ENCODE peak calls at places on chromosomes 12 and 14, in seven cellular contexts. B is ovary, C is endothelial cell of umbilical vein, K is bronchial epithelial cell, O is left colon, H is Peyer's patch, P is activated T-helper 1 cell treated with Interleukin-2 at 50 U/mL for 16 hours. M is an unnamed sample.

GRCh38 chr12:131171029-131171428 is 217.3 kb downstream of the ADGRD1 start:
- DNase-seq in B (no peak), P (no peak), O (no peak), K (peak), H (no peak), C (no peak), M (no peak)

GRCh38 chr14:20387577-20387976 is 25.7 kb downstream of the TEP1 start:
- DNase-seq in C (no peak), H (no peak), K (no peak), O (no peak), B (no peak), P (no peak), M (no peak)

GRCh38 chr12:82411561-82412230 is 53.4 kb downstream of the METTL25 start:
- DNase-seq in O (no peak), K (peak), C (no peak), H (no peak), B (no peak), P (no peak), M (no peak)

GRCh38 chr12:106081606-106082005 is 57.1 kb downstream of the NUAK1 start:
- DNase-seq in H (no peak), B (no peak), K (no peak), O (no peak), C (no peak), P (no peak), M (no peak)

GRCh38 chr14:29311983-29312382 is 545.4 kb downstream of the FOXG1 start:
- DNase-seq in K (peak), C (no peak), H (no peak), B (no peak), P (no peak), O (no peak), M (no peak)

GRCh38 chr14:35378638-35379568 is 25.6 kb downstream of the NFKBIA start:
- DNase-seq in K (no peak), H (no peak), B (no peak), P (no peak), O (peak), C (no peak), M (no peak)

GRCh38 chr12:46494424-46494823 is 121.9 kb upstream of the SLC38A2 start:
- DNase-seq in P (no peak), C (peak), O (no peak), K (peak), B (no peak), H (no peak), M (no peak)

GRCh38 chr14:77158175-77158908 is 16.8 kb upstream of the ZDHHC22 start:
- DNase-seq in P (no peak), K (peak), C (peak), H (no peak), B (no peak), O (no peak), M (peak)

GRCh38 chr12:59695379-59695778 is 99.5 kb downstream of the SLC16A7 start:
- DNase-seq in P (no peak), C (no peak), H (no peak), B (no peak), O (no peak), K (peak), M (no peak)

GRCh38 chr14:36975834-36976233 is 196.6 kb downstream of the SLC25A21 start:
- DNase-seq in K (peak), B (no peak), P (no peak), C (no peak), H (no peak), O (no peak), M (no peak)

GRCh38 chr14:80202888-80203562 is 8.3 kb downstream of the DIO2 start:
- DNase-seq in O (no peak), P (no peak), K (peak), C (no peak), B (no peak), H (no peak), M (no peak)

GRCh38 chr14:23324993-23325392 is 3.7 kb downstream of the PABPN1 start:
- DNase-seq in H (no peak), O (no peak), C (no peak), K (no peak), B (no peak), P (no peak), M (no peak)

GRCh38 chr12:87518508-87518907 is 510.7 kb downstream of the C12orf50 start:
- DNase-seq in C (no peak), P (no peak), K (peak), H (no peak), B (no peak), O (no peak), M (no peak)

GRCh38 chr14:93989939-93990338 is 7.2 kb upstream of the CCDC197 start:
- DNase-seq in B (no peak), C (no peak), K (no peak), P (no peak), H (no peak), O (no peak), M (no peak)

GRCh38 chr12:116922194-116922897 is 11.6 kb downstream of the FBXW8 start:
- DNase-seq in O (no peak), C (no peak), H (no peak), B (no peak), K (no peak), P (no peak), M (no peak)

GRCh38 chr12:100156731-100157426 is 14.2 kb upstream of the BLTP3B start:
- DNase-seq in B (no peak), P (no peak), K (no peak), O (no peak), H (no peak), C (no peak), M (no peak)

GRCh38 chr12:80770958-80771357 is 54.2 kb downstream of the MYF5 start:
- DNase-seq in C (no peak), B (no peak), O (no peak), P (no peak), K (no peak), H (no peak), M (no peak)

GRCh38 chr14:60973070-60973469 is 7.8 kb downstream of the TRMT5 start:
- DNase-seq in P (no peak), B (no peak), H (no peak), C (no peak), O (no peak), K (no peak), M (no peak)

GRCh38 chr14:69720912-69721311 is 46.0 kb upstream of the SRSF5 start:
- DNase-seq in H (no peak), C (no peak), B (no peak), O (no peak), P (no peak), K (no peak), M (no peak)

GRCh38 chr12:4630262-4630661 is 18.6 kb downstream of the AKAP3 start:
- DNase-seq in C (no peak), H (no peak), B (no peak), K (no peak), O (no peak), P (no peak), M (no peak)

GRCh38 chr12:45304514-45305178 is 88.8 kb downstream of the ANO6 start:
- DNase-seq in O (no peak), C (peak), H (no peak), K (no peak), P (no peak), B (no peak), M (no peak)

GRCh38 chr14:73788871-73789590 is 62.6 kb upstream of the PTGR2 start:
- DNase-seq in P (no peak), C (peak), H (no peak), K (no peak), B (no peak), O (peak), M (no peak)